ENCODE peak calls at places on chromosomes 12 and 14, in four cellular contexts. A is NCI-H774; I is activated naive CD4-positive, alpha-beta T cell treated with Interleukin-2 at 50 U/mL for 16 hours; G is cardiac muscle cell. K is an unnamed sample.

GRCh38 chr14:78135450-78135891 is 34.7 kb upstream of the NRXN3 start:
- DNase-seq in A (no peak), I (no peak), G (no peak), K (peak)

GRCh38 chr12:10354502-10354901 is 35.3 kb downstream of the KLRK1 start:
- DNase-seq in A (no peak), I (no peak), G (peak), K (no peak)

GRCh38 chr12:78155546-78155945 is 324.9 kb downstream of the NAV3 start:
- DNase-seq in A (no peak), I (no peak), G (no peak), K (no peak)

GRCh38 chr12:93029091-93029490 is 100.0 kb upstream of the EEA1 start:
- DNase-seq in A (no peak), I (no peak), G (peak), K (no peak)

GRCh38 chr12:79685068-79685467 is 5.7 kb downstream of the PAWR start:
- DNase-seq in A (no peak), I (no peak), G (peak), K (no peak)

GRCh38 chr14:101187816-101188570 is 284.5 kb upstream of the RTL1 start:
- DNase-seq in A (no peak), I (no peak), G (no peak), K (no peak)

GRCh38 chr12:57019983-57020719 is 3.8 kb upstream of the TAC3 start:
- DNase-seq in A (no peak), I (no peak), G (no peak), K (no peak)

GRCh38 chr12:114450019-114450418 is 44.1 kb upstream of the TBX5 start:
- DNase-seq in A (no peak), I (no peak), G (no peak), K (no peak)

GRCh38 chr12:107129315-107129930 is 36.1 kb upstream of the CRY1 start:
- DNase-seq in A (no peak), I (no peak), G (no peak), K (no peak)

GRCh38 chr12:45112306-45112705 is 61.4 kb upstream of the DBX2 start:
- DNase-seq in A (no peak), I (no peak), G (no peak), K (no peak)

GRCh38 chr14:91968280-91968679 is 20.8 kb upstream of the FBLN5 start:
- DNase-seq in A (no peak), I (peak), G (no peak), K (no peak)

GRCh38 chr14:68794856-68795601 is 2.2 kb upstream of the ZFP36L1 start:
- DNase-seq in A (no peak), I (peak), G (peak), K (no peak)

GRCh38 chr12:130281157-130281799 is 56.4 kb upstream of the PIWIL1 start:
- DNase-seq in A (no peak), I (peak), G (no peak), K (peak)

GRCh38 chr12:57777367-57777766 is 5.0 kb downstream of the EEF1AKMT3 start:
- DNase-seq in A (no peak), I (no peak), G (no peak), K (no peak)